ENCODE peak calls at places on chromosomes 5 and 9, in nine cellular contexts. One of them, this sample, is unnamed.

GRCh38 chr9:89247431-89248370 is 63.3 kb upstream of the CKS2 start:
- DNase-seq in ovary: no peak
- DNase-seq in A673: no peak
- DNase-seq in left ventricle myocardium inferior: no peak
- DNase-seq in MM.1S: no peak
- DNase-seq in breast epithelium: no peak
- DNase-seq in brain microvascular endothelial cell: no peak
- DNase-seq in A549: no peak
- DNase-seq in body of pancreas: no peak
- DNase-seq in this sample: no peak

GRCh38 chr9:137797206-137798120 is 80.1 kb upstream of the CACNA1B start:
- DNase-seq in A673: no peak
- DNase-seq in ovary: no peak
- DNase-seq in A549: no peak
- DNase-seq in MM.1S: no peak
- DNase-seq in breast epithelium: no peak
- DNase-seq in body of pancreas: peak
- DNase-seq in brain microvascular endothelial cell: no peak
- DNase-seq in left ventricle myocardium inferior: no peak
- DNase-seq in this sample: no peak

GRCh38 chr9:98132806-98133631 is 14.0 kb upstream of the TRIM14 start:
- DNase-seq in A549: no peak
- DNase-seq in breast epithelium: no peak
- DNase-seq in brain microvascular endothelial cell: no peak
- DNase-seq in left ventricle myocardium inferior: no peak
- DNase-seq in MM.1S: peak
- DNase-seq in A673: peak
- DNase-seq in ovary: no peak
- DNase-seq in body of pancreas: no peak
- DNase-seq in this sample: no peak

GRCh38 chr5:179759961-179760541 is 27.4 kb downstream of the MAML1 start:
- DNase-seq in breast epithelium: no peak
- DNase-seq in left ventricle myocardium inferior: no peak
- DNase-seq in MM.1S: no peak
- DNase-seq in body of pancreas: no peak
- DNase-seq in A549: no peak
- DNase-seq in brain microvascular endothelial cell: no peak
- DNase-seq in ovary: no peak
- DNase-seq in A673: no peak
- DNase-seq in this sample: peak

GRCh38 chr5:133980652-133981051 is 12.2 kb upstream of the C5orf15 start:
- DNase-seq in MM.1S: no peak
- DNase-seq in left ventricle myocardium inferior: no peak
- DNase-seq in body of pancreas: no peak
- DNase-seq in breast epithelium: no peak
- DNase-seq in A673: no peak
- DNase-seq in ovary: no peak
- DNase-seq in A549: no peak
- DNase-seq in brain microvascular endothelial cell: no peak
- DNase-seq in this sample: no peak

GRCh38 chr9:76255781-76256455 is 138.3 kb downstream of the RFK start:
- DNase-seq in breast epithelium: peak
- DNase-seq in A549: no peak
- DNase-seq in A673: peak
- DNase-seq in brain microvascular endothelial cell: peak
- DNase-seq in left ventricle myocardium inferior: peak
- DNase-seq in body of pancreas: peak
- DNase-seq in ovary: peak
- DNase-seq in MM.1S: no peak
- DNase-seq in this sample: no peak

GRCh38 chr9:99023831-99024230 is 80.1 kb downstream of the COL15A1 start:
- DNase-seq in brain microvascular endothelial cell: peak
- DNase-seq in MM.1S: no peak
- DNase-seq in A673: peak
- DNase-seq in body of pancreas: peak
- DNase-seq in breast epithelium: no peak
- DNase-seq in A549: no peak
- DNase-seq in ovary: peak
- DNase-seq in left ventricle myocardium inferior: peak
- DNase-seq in this sample: no peak

GRCh38 chr5:140176028-140176382 is 1.0 kb downstream of the CYSTM1 start:
- DNase-seq in breast epithelium: no peak
- DNase-seq in ovary: no peak
- DNase-seq in A673: no peak
- DNase-seq in left ventricle myocardium inferior: no peak
- DNase-seq in MM.1S: no peak
- DNase-seq in A549: no peak
- DNase-seq in body of pancreas: no peak
- DNase-seq in brain microvascular endothelial cell: no peak
- DNase-seq in this sample: no peak

GRCh38 chr5:29122306-29122705 is 2071.2 kb upstream of the CDH6 start:
- DNase-seq in A549: no peak
- DNase-seq in MM.1S: no peak
- DNase-seq in body of pancreas: no peak
- DNase-seq in A673: no peak
- DNase-seq in left ventricle myocardium inferior: no peak
- DNase-seq in ovary: no peak
- DNase-seq in breast epithelium: no peak
- DNase-seq in brain microvascular endothelial cell: no peak
- DNase-seq in this sample: no peak

GRCh38 chr5:173397531-173397930 is 69.3 kb upstream of the STC2 start:
- DNase-seq in ovary: no peak
- DNase-seq in A673: no peak
- DNase-seq in body of pancreas: no peak
- DNase-seq in A549: no peak
- DNase-seq in MM.1S: no peak
- DNase-seq in left ventricle myocardium inferior: no peak
- DNase-seq in brain microvascular endothelial cell: no peak
- DNase-seq in breast epithelium: no peak
- DNase-seq in this sample: no peak

GRCh38 chr9:18077941-18078678 is 395.8 kb upstream of the ADAMTSL1 start:
- DNase-seq in breast epithelium: no peak
- DNase-seq in body of pancreas: no peak
- DNase-seq in A673: no peak
- DNase-seq in MM.1S: no peak
- DNase-seq in left ventricle myocardium inferior: no peak
- DNase-seq in brain microvascular endothelial cell: no peak
- DNase-seq in A549: no peak
- DNase-seq in ovary: no peak
- DNase-seq in this sample: no peak

GRCh38 chr9:136119259-136120118 is 814 bp upstream of the TMEM250 start:
- DNase-seq in ovary: peak
- DNase-seq in A673: no peak
- DNase-seq in breast epithelium: no peak
- DNase-seq in A549: no peak
- DNase-seq in body of pancreas: no peak
- DNase-seq in MM.1S: no peak
- DNase-seq in brain microvascular endothelial cell: no peak
- DNase-seq in left ventricle myocardium inferior: no peak
- DNase-seq in this sample: no peak

GRCh38 chr5:88671808-88672499 is 211.0 kb downstream of the MEF2C start:
- DNase-seq in A673: peak
- DNase-seq in brain microvascular endothelial cell: no peak
- DNase-seq in body of pancreas: no peak
- DNase-seq in ovary: no peak
- DNase-seq in A549: no peak
- DNase-seq in breast epithelium: no peak
- DNase-seq in MM.1S: no peak
- DNase-seq in left ventricle myocardium inferior: no peak
- DNase-seq in this sample: peak

GRCh38 chr5:88674262-88675158 is 208.5 kb downstream of the MEF2C start:
- DNase-seq in A549: no peak
- DNase-seq in MM.1S: peak
- DNase-seq in body of pancreas: no peak
- DNase-seq in A673: peak
- DNase-seq in left ventricle myocardium inferior: no peak
- DNase-seq in breast epithelium: no peak
- DNase-seq in ovary: no peak
- DNase-seq in brain microvascular endothelial cell: no peak
- DNase-seq in this sample: peak

GRCh38 chr5:88675159-88675757 is 207.7 kb downstream of the MEF2C start:
- DNase-seq in brain microvascular endothelial cell: no peak
- DNase-seq in A673: peak
- DNase-seq in A549: no peak
- DNase-seq in ovary: no peak
- DNase-seq in breast epithelium: no peak
- DNase-seq in MM.1S: peak
- DNase-seq in body of pancreas: no peak
- DNase-seq in left ventricle myocardium inferior: no peak
- DNase-seq in this sample: no peak

GRCh38 chr5:88671408-88671807 is 211.6 kb downstream of the MEF2C start:
- DNase-seq in A549: no peak
- DNase-seq in A673: no peak
- DNase-seq in brain microvascular endothelial cell: no peak
- DNase-seq in ovary: no peak
- DNase-seq in left ventricle myocardium inferior: no peak
- DNase-seq in body of pancreas: no peak
- DNase-seq in breast epithelium: no peak
- DNase-seq in MM.1S: no peak
- DNase-seq in this sample: no peak

DNA sequence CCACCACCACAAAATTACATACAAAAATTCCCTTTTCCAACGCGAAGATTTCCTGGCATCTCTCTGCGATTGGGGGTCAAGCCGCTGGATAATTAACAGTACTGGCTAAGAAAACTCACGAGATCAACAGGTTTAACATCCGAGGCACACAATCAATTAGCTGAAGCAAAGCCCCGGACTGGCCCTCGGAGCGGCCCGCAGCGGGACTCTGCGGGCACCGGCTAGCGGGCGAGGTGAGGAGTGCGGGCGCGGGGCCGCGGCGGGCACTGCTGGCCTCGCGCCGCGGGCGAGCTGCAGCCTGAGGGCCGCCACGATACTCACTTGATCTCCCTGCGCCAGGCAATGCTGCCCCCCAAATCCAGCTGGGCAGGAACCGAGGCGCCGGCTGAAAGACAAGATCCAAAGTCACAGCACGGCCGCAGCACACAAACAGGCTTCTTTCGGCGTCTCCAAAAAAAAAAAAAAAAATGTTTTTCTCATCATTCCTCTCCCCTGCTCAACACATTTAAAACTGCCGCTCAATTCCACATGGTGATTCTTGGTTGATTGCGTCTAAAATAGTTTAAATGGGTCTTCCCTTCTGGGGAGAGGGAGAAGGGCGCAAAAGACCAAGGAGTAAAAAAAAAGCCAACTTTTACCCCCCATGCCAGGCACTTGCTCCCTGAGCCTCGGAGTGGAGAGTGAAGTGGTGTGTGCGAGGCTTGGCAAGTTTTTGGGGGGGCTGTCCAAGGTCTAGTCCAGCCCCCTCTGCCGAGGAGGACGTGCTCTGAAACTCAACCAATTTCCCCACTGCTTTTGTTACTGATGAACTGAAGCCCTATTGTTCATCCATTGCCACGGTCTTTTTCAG is 210.1 kb downstream of the MEF2C start:
- DNase-seq in MM.1S: no peak
- DNase-seq in left ventricle myocardium inferior: no peak
- DNase-seq in brain microvascular endothelial cell: no peak
- DNase-seq in breast epithelium: no peak
- DNase-seq in A673: peak
- DNase-seq in ovary: no peak
- DNase-seq in A549: no peak
- DNase-seq in body of pancreas: no peak
- DNase-seq in this sample: no peak
- H3K4me3 ChIP-seq in MM.1S: no peak
- H3K4me3 ChIP-seq in left ventricle myocardium inferior: peak
- H3K4me3 ChIP-seq in brain microvascular endothelial cell: peak
- H3K4me3 ChIP-seq in breast epithelium: no peak
- H3K4me3 ChIP-seq in A673: peak
- H3K4me3 ChIP-seq in ovary: no peak
- H3K4me3 ChIP-seq in A549: no peak
- H3K4me3 ChIP-seq in body of pancreas: no peak
- H3K4me3 ChIP-seq in this sample: no peak

GRCh38 chr9:95143591-95144561 is 173.6 kb downstream of the FANCC start:
- DNase-seq in brain microvascular endothelial cell: no peak
- DNase-seq in breast epithelium: peak
- DNase-seq in A673: no peak
- DNase-seq in left ventricle myocardium inferior: peak
- DNase-seq in A549: no peak
- DNase-seq in ovary: peak
- DNase-seq in body of pancreas: peak
- DNase-seq in MM.1S: no peak
- DNase-seq in this sample: peak
- H3K27ac ChIP-seq in brain microvascular endothelial cell: no peak
- H3K27ac ChIP-seq in breast epithelium: no peak
- H3K27ac ChIP-seq in A673: no peak
- H3K27ac ChIP-seq in left ventricle myocardium inferior: peak
- H3K27ac ChIP-seq in A549: no peak
- H3K27ac ChIP-seq in ovary: peak
- H3K27ac ChIP-seq in body of pancreas: no peak
- H3K27ac ChIP-seq in MM.1S: no peak
- H3K27ac ChIP-seq in this sample: no peak

GRCh38 chr9:109641079-109641659 is 138.8 kb upstream of the PALM2AKAP2 start:
- DNase-seq in ovary: no peak
- DNase-seq in left ventricle myocardium inferior: no peak
- DNase-seq in A673: no peak
- DNase-seq in A549: no peak
- DNase-seq in breast epithelium: no peak
- DNase-seq in MM.1S: no peak
- DNase-seq in brain microvascular endothelial cell: no peak
- DNase-seq in body of pancreas: no peak
- DNase-seq in this sample: no peak
- H3K4me3 ChIP-seq in ovary: peak
- H3K4me3 ChIP-seq in left ventricle myocardium inferior: peak
- H3K4me3 ChIP-seq in A673: peak
- H3K4me3 ChIP-seq in A549: peak
- H3K4me3 ChIP-seq in breast epithelium: peak
- H3K4me3 ChIP-seq in MM.1S: peak
- H3K4me3 ChIP-seq in brain microvascular endothelial cell: peak
- H3K4me3 ChIP-seq in body of pancreas: no peak
- H3K4me3 ChIP-seq in this sample: peak

DNA sequence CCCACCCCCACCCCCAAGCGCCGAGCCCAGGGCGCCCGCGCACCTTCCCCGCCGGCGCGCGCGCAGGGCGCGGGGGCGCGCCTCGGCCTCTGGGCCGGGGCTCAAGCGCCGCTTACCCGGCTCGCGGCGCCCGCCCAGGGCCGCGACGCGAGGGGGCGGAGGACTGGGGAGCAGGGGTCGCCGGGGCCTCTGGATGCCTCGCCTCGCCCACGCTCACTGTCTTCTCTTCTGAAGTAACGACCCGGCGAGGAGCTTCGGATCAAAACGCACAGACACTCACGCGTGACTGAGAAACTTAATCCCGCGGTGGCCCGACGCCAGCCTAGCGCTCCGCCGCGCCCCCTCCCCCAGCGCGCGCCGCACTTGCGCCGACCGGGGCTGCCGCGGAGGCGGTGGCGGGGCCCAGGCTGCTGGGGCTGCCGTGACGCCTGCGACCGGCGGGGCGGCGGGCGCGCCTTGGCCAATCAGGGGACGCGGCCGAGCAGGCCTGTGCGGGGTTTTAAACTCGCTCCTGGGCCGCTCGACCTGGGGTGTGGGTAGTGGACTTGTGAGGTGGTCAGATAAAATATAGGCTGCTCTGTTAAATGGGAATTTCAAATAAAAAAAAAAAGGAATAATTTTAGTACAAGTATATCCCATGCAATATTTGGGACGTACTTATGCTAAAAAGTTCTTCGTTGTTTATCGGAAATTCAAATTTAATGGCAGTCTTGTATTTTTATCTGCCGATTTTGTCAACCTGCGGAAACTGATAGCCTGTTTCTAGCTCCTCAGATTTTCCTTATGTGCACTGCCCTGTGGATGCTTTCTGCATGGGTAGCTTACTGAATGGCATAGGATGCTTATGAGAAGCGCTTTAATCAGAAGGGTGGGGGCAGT is at the start of gene MPDZ:
- DNase-seq in ovary: peak
- DNase-seq in body of pancreas: peak
- DNase-seq in A549: peak
- DNase-seq in left ventricle myocardium inferior: peak
- DNase-seq in breast epithelium: peak
- DNase-seq in A673: peak
- DNase-seq in MM.1S: no peak
- DNase-seq in brain microvascular endothelial cell: peak
- DNase-seq in this sample: peak
- H3K27ac ChIP-seq in ovary: peak
- H3K27ac ChIP-seq in body of pancreas: peak
- H3K27ac ChIP-seq in A549: peak
- H3K27ac ChIP-seq in left ventricle myocardium inferior: peak
- H3K27ac ChIP-seq in breast epithelium: peak
- H3K27ac ChIP-seq in A673: peak
- H3K27ac ChIP-seq in MM.1S: no peak
- H3K27ac ChIP-seq in brain microvascular endothelial cell: peak
- H3K27ac ChIP-seq in this sample: peak